ENCODE peak calls at places on chromosomes 5 and 9, in six cellular contexts. I is ovary; Q is activated naive CD4-positive, alpha-beta T cell; V is aorta; C is ELR; W is fibroblast of the conjunctiva. S is an unnamed sample.

GRCh38 chr9:129841071-129841470 is 5.8 kb downstream of the USP20 start:
- DNase-seq in Q (no peak), C (no peak), I (no peak), W (no peak), V (no peak), S (no peak)

GRCh38 chr5:133155326-133155969 is 103.6 kb downstream of the HSPA4 start:
- DNase-seq in Q (no peak), W (no peak), I (no peak), C (no peak), V (no peak), S (no peak)

GRCh38 chr9:110064721-110065252 is 143.2 kb downstream of the C9orf152 start:
- DNase-seq in Q (no peak), W (no peak), I (no peak), C (no peak), V (no peak), S (no peak)

GRCh38 chr9:33099754-33100153 is 23.3 kb upstream of the SMU1 start:
- DNase-seq in W (no peak), I (no peak), Q (no peak), C (no peak), V (no peak), S (no peak)

GRCh38 chr5:114857951-114858401 is 311.7 kb downstream of the TRIM36 start:
- DNase-seq in V (no peak), Q (no peak), W (no peak), C (peak; percentile 20), I (no peak), S (no peak)

GRCh38 chr5:30324083-30324482 is 869.4 kb upstream of the CDH6 start:
- DNase-seq in Q (no peak), I (no peak), C (no peak), V (no peak), W (no peak), S (no peak)

GRCh38 chr5:172098883-172099282 is 89.1 kb downstream of the STK10 start:
- DNase-seq in V (no peak), W (no peak), C (no peak), Q (no peak), I (no peak), S (no peak)

GRCh38 chr5:90558344-90559192 is at the start of gene ADGRV1:
- DNase-seq in V (no peak), W (no peak), Q (no peak), I (peak; percentile 26), C (peak; percentile 38), S (peak; percentile 15)

GRCh38 chr5:102561894-102562760 is 63.3 kb upstream of the SLCO6A1 start:
- DNase-seq in C (peak; percentile 54), Q (no peak), W (peak; percentile 3), I (no peak), V (peak; percentile 53), S (no peak)

GRCh38 chr5:28708472-28708871 is 1670.1 kb upstream of the CDH9 start:
- DNase-seq in I (no peak), W (no peak), Q (no peak), C (no peak), V (no peak), S (no peak)

GRCh38 chr9:3963266-3964019 is 336.4 kb downstream of the GLIS3 start:
- DNase-seq in V (peak; percentile 52), C (peak; percentile 93), W (peak; percentile 37), Q (no peak), I (peak; percentile 75), S (peak; percentile 55)

GRCh38 chr9:83119873-83120272 is 56.9 kb upstream of the RASEF start:
- DNase-seq in Q (no peak), W (no peak), V (no peak), C (no peak), I (no peak), S (no peak)

GRCh38 chr9:72960446-72960845 is 7.6 kb upstream of the ALDH1A1 start:
- DNase-seq in Q (no peak), W (no peak), C (no peak), V (no peak), I (no peak), S (no peak)

S was measured in uterus.